ENCODE peak calls at places on chromosome 3, in four cellular contexts. D is PC-9, B is ovary, Q is neural progenitor cell. Z is an unnamed sample.

GRCh38 chr3:37375184-37376120 is 201.1 kb upstream of the LRRFIP2 start:
- DNase-seq in D (no peak), Q (no peak), B (no peak), Z (no peak)

GRCh38 chr3:137761563-137762503 is 2.3 kb upstream of the SOX14 start:
- DNase-seq in Q (peak), B (no peak), D (no peak), Z (no peak)

GRCh38 chr3:7669641-7670040 is 808.7 kb downstream of the GRM7 start:
- DNase-seq in B (no peak), D (no peak), Q (no peak), Z (no peak)

GRCh38 chr3:197040679-197041078 is 11.1 kb upstream of the MELTF start:
- DNase-seq in Q (no peak), D (no peak), B (no peak), Z (no peak)

GRCh38 chr3:122392868-122393844 is 9.2 kb downstream of the FAM162A start:
- DNase-seq in D (no peak), B (no peak), Q (peak), Z (no peak)

GRCh38 chr3:192060160-192060783 is 599.3 kb downstream of the PYDC2 start:
- DNase-seq in D (no peak), Q (peak), B (no peak), Z (no peak)

GRCh38 chr3:23490459-23490858 is 287.3 kb downstream of the UBE2E2 start:
- DNase-seq in Q (no peak), B (no peak), D (peak), Z (no peak)

GRCh38 chr3:132399054-132399929 is 18.0 kb upstream of the DNAJC13 start:
- DNase-seq in B (no peak), Q (peak), D (peak), Z (no peak)

GRCh38 chr3:54863806-54864205 is 64.1 kb downstream of the LRTM1 start:
- DNase-seq in B (no peak), Q (no peak), D (no peak), Z (no peak)

GRCh38 chr3:121651684-121652083 is 9.0 kb downstream of the HCLS1 start:
- DNase-seq in B (no peak), D (peak), Q (no peak), Z (no peak)

GRCh38 chr3:16807441-16807840 is 77.3 kb upstream of the PLCL2 start:
- DNase-seq in D (no peak), B (no peak), Q (no peak), Z (no peak)

GRCh38 chr3:155664922-155665695 is 79.8 kb downstream of the PLCH1 start:
- DNase-seq in D (no peak), Q (peak), B (peak), Z (peak)

GRCh38 chr3:28150465-28151206 is 90.8 kb upstream of the CMC1 start:
- DNase-seq in Q (no peak), D (no peak), B (no peak), Z (no peak)

GRCh38 chr3:53581671-53582070 is 87.3 kb downstream of the CACNA1D start:
- DNase-seq in D (no peak), Q (no peak), B (no peak), Z (no peak)

GRCh38 chr3:42600958-42601675 is 631 bp downstream of the NKTR start:
- DNase-seq in B (peak), Q (peak), D (peak), Z (peak)

GRCh38 chr3:9659849-9660248 is 10.5 kb downstream of the MTMR14 start:
- DNase-seq in Q (no peak), D (no peak), B (no peak), Z (no peak)

GRCh38 chr3:133734305-133734704 is 11.9 kb upstream of the TF start:
- DNase-seq in Q (no peak), D (no peak), B (no peak), Z (no peak)
- H3K27ac ChIP-seq in Q (no peak), D (no peak), B (no peak), Z (no peak)

DNA sequence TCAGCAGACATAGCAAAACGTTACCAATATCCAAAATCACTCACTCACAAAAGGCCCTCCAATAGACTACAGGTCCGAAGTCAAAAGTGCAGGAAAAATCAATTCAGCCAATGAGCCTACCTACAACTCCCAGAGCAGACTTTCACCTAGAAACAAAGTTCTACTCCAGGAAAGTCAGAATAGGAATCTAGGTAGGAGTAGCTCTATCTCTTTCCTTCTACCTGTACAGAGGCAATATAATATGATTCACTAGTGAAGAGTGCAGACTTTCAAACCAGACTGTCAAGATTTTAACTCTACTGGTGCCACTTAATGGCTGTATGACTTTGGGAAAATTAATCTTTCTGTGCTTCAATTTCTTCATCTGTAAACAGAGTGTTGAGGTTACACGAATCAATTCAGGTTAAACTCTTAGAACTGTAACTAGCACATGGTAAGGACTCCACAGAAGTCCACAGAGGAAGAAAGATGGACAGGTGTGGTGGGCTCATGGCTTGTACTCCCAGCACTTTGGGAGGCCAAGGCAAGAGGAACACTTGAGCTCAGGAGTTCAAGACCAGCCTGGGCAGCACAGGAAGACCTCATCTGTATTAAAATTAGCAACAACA is 9.4 kb downstream of the DCUN1D1 start:
- DNase-seq in B (no peak), D (peak), Q (no peak), Z (no peak)
- H3K4me3 ChIP-seq in B (no peak), D (no peak), Q (no peak), Z (no peak)

GRCh38 chr3:111506435-111506834 is 35.6 kb upstream of the CD96 start:
- DNase-seq in B (no peak), D (no peak), Q (no peak), Z (no peak)

DNA sequence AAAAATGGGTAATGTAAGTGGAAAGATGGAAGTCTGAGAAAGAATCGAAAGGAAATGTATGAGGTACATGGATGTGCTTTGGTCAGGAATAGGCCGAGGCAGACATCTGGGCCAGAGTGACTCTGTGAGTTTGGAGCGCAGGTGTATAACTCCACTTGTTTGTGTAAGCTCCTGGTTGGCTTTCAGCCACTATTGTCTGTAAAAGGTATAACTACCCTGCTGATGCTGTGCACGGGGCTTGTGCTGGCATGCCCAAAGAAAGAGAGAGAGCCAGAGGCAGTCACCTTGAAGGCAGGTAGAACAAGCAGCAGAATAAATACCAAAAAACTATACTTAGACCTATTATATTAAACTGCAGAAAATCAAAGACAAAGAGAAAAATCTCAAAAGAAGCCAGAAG is 32.7 kb upstream of the CD96 start:
- DNase-seq in D (no peak), Q (no peak), B (no peak), Z (no peak)
- H3K27ac ChIP-seq in D (no peak), Q (no peak), B (no peak), Z (no peak)

DNA sequence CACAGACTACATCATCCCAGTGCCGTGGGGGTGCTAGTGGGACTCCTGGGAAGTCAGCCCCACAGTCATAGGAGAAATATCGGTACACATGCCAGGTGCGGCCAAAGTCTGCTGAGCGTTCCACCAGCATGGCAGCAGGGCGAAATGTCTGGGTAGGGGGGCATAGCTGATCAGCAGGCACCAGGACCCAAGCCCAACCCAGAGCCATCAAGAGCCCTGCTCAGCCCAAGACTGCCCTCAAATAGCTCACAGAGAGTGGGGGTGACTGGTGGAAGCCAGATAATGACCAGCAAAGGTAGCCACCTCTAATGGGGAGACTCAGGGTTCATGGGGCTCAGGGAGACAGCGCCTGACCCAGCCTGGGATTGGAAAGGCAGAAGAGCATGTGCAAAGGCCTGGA is 1.3 kb downstream of the LAMB2 start:
- DNase-seq in D (no peak), Q (no peak), B (no peak), Z (peak)
- H3K4me3 ChIP-seq in D (peak), Q (no peak), B (peak), Z (peak)

GRCh38 chr3:171788546-171789351 is 21.5 kb downstream of the PLD1 start:
- DNase-seq in Q (no peak), B (no peak), D (no peak), Z (no peak)
- H3K27ac ChIP-seq in Q (no peak), B (no peak), D (no peak), Z (no peak)

GRCh38 chr3:25663324-25664065 is 1.2 kb downstream of the TOP2B start:
- DNase-seq in B (no peak), Q (peak), D (peak), Z (no peak)

GRCh38 chr3:25664810-25665645 is at the start of gene TOP2B:
- DNase-seq in D (peak), B (peak), Q (peak), Z (peak)

GRCh38 chr3:25662921-25663320 is 1.8 kb downstream of the TOP2B start:
- DNase-seq in B (no peak), Q (no peak), D (no peak), Z (no peak)

GRCh38 chr3:25664066-25664809 is 469 bp downstream of the TOP2B start:
- DNase-seq in B (peak), Q (peak), D (no peak), Z (peak)

DNA sequence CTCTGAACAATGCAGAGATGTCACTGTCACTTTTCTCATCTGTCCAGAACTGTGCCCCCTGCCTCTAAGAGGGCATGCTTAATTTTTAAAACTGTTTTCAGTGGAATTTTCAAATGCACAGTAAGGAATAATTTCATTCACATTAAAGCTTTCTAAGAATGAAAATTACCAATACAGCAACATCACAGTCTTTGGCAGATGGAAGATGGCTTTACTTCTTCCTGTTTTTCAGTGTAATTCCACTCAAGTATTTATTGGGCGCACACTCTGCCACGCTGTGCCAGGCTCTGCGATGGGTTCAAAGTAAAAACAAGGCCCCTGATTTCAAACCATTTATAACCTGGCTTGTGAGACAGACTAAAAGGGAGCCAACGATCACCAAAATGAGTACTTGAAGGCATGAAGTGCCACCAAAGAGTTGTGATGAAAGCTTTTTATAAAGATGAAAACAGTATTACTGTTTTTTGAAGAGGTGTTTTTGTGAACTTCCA is 984 bp upstream of the TOP2B start:
- DNase-seq in B (no peak), D (no peak), Q (no peak), Z (no peak)
- H3K4me3 ChIP-seq in B (peak), D (peak), Q (peak), Z (peak)

GRCh38 chr3:18124501-18124900 is 300.6 kb downstream of the SATB1 start:
- DNase-seq in B (no peak), D (peak), Q (no peak), Z (no peak)
- H3K27ac ChIP-seq in B (no peak), D (no peak), Q (no peak), Z (no peak)

GRCh38 chr3:151146071-151146730 is 56.8 kb downstream of the GPR171 start:
- DNase-seq in D (peak), B (peak), Q (peak), Z (peak)

GRCh38 chr3:151144756-151145155 is 58.3 kb downstream of the GPR171 start:
- DNase-seq in D (no peak), Q (no peak), B (no peak), Z (no peak)

GRCh38 chr3:151146731-151147091 is 56.3 kb downstream of the GPR171 start:
- DNase-seq in Q (no peak), D (no peak), B (no peak), Z (no peak)

GRCh38 chr3:151147299-151147698 is 55.7 kb downstream of the GPR171 start:
- DNase-seq in Q (no peak), D (no peak), B (no peak), Z (no peak)

GRCh38 chr3:151145713-151146070 is 57.3 kb downstream of the GPR171 start:
- DNase-seq in Q (no peak), B (no peak), D (no peak), Z (no peak)
- H3K4me3 ChIP-seq in Q (no peak), B (no peak), D (no peak), Z (no peak)

Z was measured in right cardiac atrium.